ENCODE peak calls at places on chromosome 1, in seven cellular contexts. Y is cortex of kidney; R is NCI-H69; X is RKO; J is activated CD4-positive, CD25-positive, alpha-beta regulatory T cell; Q is activated T-helper 9 cell treated with anti-CD3 and anti-CD28 coated beads, Interleukin-2, amount 50 U/mL, for 16 hours; G is activated naive CD8-positive, alpha-beta T cell treated with anti-CD3 and anti-CD28 coated beads, Interleukin-2, amount 50 U/mL, for 24 hours. M is an unnamed sample.
A peak's percentile ranks its signal among the peaks of the same experiment; 100 is the strongest.

GRCh38 chr1:167781558-167781957 is 59.8 kb downstream of the MPZL1 start:
- DNase-seq in Y (no peak), R (no peak), X (no peak), J (no peak), Q (no peak), G (no peak), M (no peak)

GRCh38 chr1:56132520-56132919 is 446.8 kb downstream of the PLPP3 start:
- DNase-seq in Y (no peak), R (no peak), X (no peak), J (no peak), Q (no peak), G (no peak), M (no peak)

GRCh38 chr1:62175568-62176179 is 19.0 kb upstream of the L1TD1 start:
- DNase-seq in Y (no peak), R (peak; percentile 69), X (peak; percentile 59), J (no peak), Q (no peak), G (peak; percentile 38), M (peak; percentile 58)

GRCh38 chr1:208850441-208850840 is 606.3 kb upstream of the PLXNA2 start:
- DNase-seq in Y (no peak), R (no peak), X (no peak), J (no peak), Q (no peak), G (no peak), M (no peak)

GRCh38 chr1:145690587-145691558 is 16.3 kb downstream of the PDZK1 start:
- DNase-seq in Y (no peak), R (peak; percentile 75), X (no peak), J (no peak), Q (no peak), G (peak; percentile 31), M (no peak)

GRCh38 chr1:197862221-197862620 is 40.2 kb upstream of the C1orf53 start:
- DNase-seq in Y (no peak), R (no peak), X (no peak), J (no peak), Q (no peak), G (no peak), M (no peak)

GRCh38 chr1:164671597-164672327 is 112.8 kb downstream of the PBX1 start:
- DNase-seq in Y (no peak), R (no peak), X (no peak), J (no peak), Q (no peak), G (no peak), M (no peak)

GRCh38 chr1:168390261-168390660 is 109.6 kb downstream of the TBX19 start:
- DNase-seq in Y (no peak), R (no peak), X (no peak), J (no peak), Q (no peak), G (no peak), M (no peak)

GRCh38 chr1:175936736-175937135 is 193.3 kb upstream of the TNR start:
- DNase-seq in Y (no peak), R (no peak), X (no peak), J (no peak), Q (no peak), G (no peak), M (no peak)

GRCh38 chr1:233229291-233229690 is 66.2 kb downstream of the PCNX2 start:
- DNase-seq in Y (no peak), R (no peak), X (no peak), J (no peak), Q (no peak), G (no peak), M (no peak)

GRCh38 chr1:178055779-178056471 is 38.0 kb upstream of the RASAL2 start:
- DNase-seq in Y (no peak), R (peak; percentile 33), X (peak; percentile 22), J (no peak), Q (no peak), G (no peak), M (no peak)

GRCh38 chr1:107640207-107640606 is 324.8 kb downstream of the VAV3 start:
- DNase-seq in Y (no peak), R (no peak), X (no peak), J (no peak), Q (no peak), G (no peak), M (no peak)

GRCh38 chr1:54254055-54254454 is 54.1 kb downstream of the MRPL37 start:
- DNase-seq in Y (no peak), R (peak; percentile 93), X (no peak), J (no peak), Q (no peak), G (no peak), M (no peak)

GRCh38 chr1:180042994-180043622 is 88.5 kb downstream of the CEP350 start:
- DNase-seq in Y (no peak), R (no peak), X (no peak), J (no peak), Q (no peak), G (no peak), M (no peak)

GRCh38 chr1:58964880-58965279 is 181.0 kb upstream of the JUN start:
- DNase-seq in Y (no peak), R (no peak), X (no peak), J (no peak), Q (no peak), G (no peak), M (peak; percentile 51)

GRCh38 chr1:79945391-79945790 is 938.9 kb upstream of the ADGRL4 start:
- DNase-seq in Y (no peak), R (no peak), X (no peak), J (no peak), Q (no peak), G (no peak), M (no peak)

GRCh38 chr1:182927693-182928433 is 25.1 kb downstream of the SHCBP1L start:
- DNase-seq in Y (no peak), R (no peak), X (no peak), J (no peak), Q (no peak), G (no peak), M (no peak)

GRCh38 chr1:46431695-46432094 is 37.6 kb downstream of the FAAH start:
- DNase-seq in Y (no peak), R (no peak), X (no peak), J (no peak), Q (no peak), G (no peak), M (no peak)

GRCh38 chr1:26177182-26177684 is at the start of gene CNKSR1:
- DNase-seq in Y (no peak), R (peak; percentile 8), X (no peak), J (no peak), Q (no peak), G (no peak), M (no peak)